ENCODE peak calls at places on chromosomes 13 and 19, in eight cellular contexts. One of them, this sample, is unnamed.

GRCh38 chr13:30752201-30752797 is 17.0 kb downstream of the ALOX5AP start:
- ATAC-seq in pancreas: peak
- ATAC-seq in left lobe of liver: no peak
- ATAC-seq in activated T-cell treated with anti-CD3 and anti-CD28 coated beads, Interleukin-2, amount 50 U/mL, for 72 hours: no peak
- ATAC-seq in mucosa of descending colon: peak
- ATAC-seq in GM23338: no peak
- ATAC-seq in Right ventricle myocardium inferior: peak
- ATAC-seq in T-cell: no peak
- ATAC-seq in this sample: no peak

GRCh38 chr19:4653793-4654436 is 14.6 kb downstream of the TNFAIP8L1 start:
- ATAC-seq in pancreas: no peak
- ATAC-seq in left lobe of liver: peak
- ATAC-seq in activated T-cell treated with anti-CD3 and anti-CD28 coated beads, Interleukin-2, amount 50 U/mL, for 72 hours: no peak
- ATAC-seq in mucosa of descending colon: no peak
- ATAC-seq in GM23338: no peak
- ATAC-seq in Right ventricle myocardium inferior: no peak
- ATAC-seq in T-cell: no peak
- ATAC-seq in this sample: no peak

GRCh38 chr19:11098861-11099260 is 9.6 kb downstream of the LDLR start:
- ATAC-seq in pancreas: no peak
- ATAC-seq in left lobe of liver: no peak
- ATAC-seq in activated T-cell treated with anti-CD3 and anti-CD28 coated beads, Interleukin-2, amount 50 U/mL, for 72 hours: no peak
- ATAC-seq in mucosa of descending colon: no peak
- ATAC-seq in GM23338: no peak
- ATAC-seq in Right ventricle myocardium inferior: no peak
- ATAC-seq in T-cell: no peak
- ATAC-seq in this sample: no peak

GRCh38 chr19:35447870-35448492 is at the start of gene FFAR2:
- ATAC-seq in pancreas: no peak
- ATAC-seq in left lobe of liver: no peak
- ATAC-seq in activated T-cell treated with anti-CD3 and anti-CD28 coated beads, Interleukin-2, amount 50 U/mL, for 72 hours: no peak
- ATAC-seq in mucosa of descending colon: no peak
- ATAC-seq in GM23338: no peak
- ATAC-seq in Right ventricle myocardium inferior: no peak
- ATAC-seq in T-cell: no peak
- ATAC-seq in this sample: no peak

GRCh38 chr13:99404005-99404755 is 97.0 kb upstream of the GPR183 start:
- ATAC-seq in pancreas: no peak
- ATAC-seq in left lobe of liver: no peak
- ATAC-seq in activated T-cell treated with anti-CD3 and anti-CD28 coated beads, Interleukin-2, amount 50 U/mL, for 72 hours: peak
- ATAC-seq in mucosa of descending colon: peak
- ATAC-seq in GM23338: peak
- ATAC-seq in Right ventricle myocardium inferior: no peak
- ATAC-seq in T-cell: no peak
- ATAC-seq in this sample: no peak

GRCh38 chr13:67736646-67737420 is 506.7 kb upstream of the PCDH9 start:
- ATAC-seq in pancreas: no peak
- ATAC-seq in left lobe of liver: peak
- ATAC-seq in activated T-cell treated with anti-CD3 and anti-CD28 coated beads, Interleukin-2, amount 50 U/mL, for 72 hours: no peak
- ATAC-seq in mucosa of descending colon: peak
- ATAC-seq in GM23338: peak
- ATAC-seq in Right ventricle myocardium inferior: no peak
- ATAC-seq in T-cell: no peak
- ATAC-seq in this sample: no peak

GRCh38 chr13:94664889-94665288 is 47.5 kb downstream of the SOX21 start:
- ATAC-seq in pancreas: no peak
- ATAC-seq in left lobe of liver: no peak
- ATAC-seq in activated T-cell treated with anti-CD3 and anti-CD28 coated beads, Interleukin-2, amount 50 U/mL, for 72 hours: no peak
- ATAC-seq in mucosa of descending colon: no peak
- ATAC-seq in GM23338: no peak
- ATAC-seq in Right ventricle myocardium inferior: no peak
- ATAC-seq in T-cell: no peak
- ATAC-seq in this sample: no peak

GRCh38 chr19:50823389-50824042 is at the start of gene KLK1:
- ATAC-seq in pancreas: peak
- ATAC-seq in left lobe of liver: no peak
- ATAC-seq in activated T-cell treated with anti-CD3 and anti-CD28 coated beads, Interleukin-2, amount 50 U/mL, for 72 hours: no peak
- ATAC-seq in mucosa of descending colon: peak
- ATAC-seq in GM23338: no peak
- ATAC-seq in Right ventricle myocardium inferior: no peak
- ATAC-seq in T-cell: no peak
- ATAC-seq in this sample: peak

GRCh38 chr13:113423225-113424170 is 29.8 kb downstream of the ADPRHL1 start:
- ATAC-seq in pancreas: no peak
- ATAC-seq in left lobe of liver: no peak
- ATAC-seq in activated T-cell treated with anti-CD3 and anti-CD28 coated beads, Interleukin-2, amount 50 U/mL, for 72 hours: no peak
- ATAC-seq in mucosa of descending colon: no peak
- ATAC-seq in GM23338: no peak
- ATAC-seq in Right ventricle myocardium inferior: no peak
- ATAC-seq in T-cell: no peak
- ATAC-seq in this sample: no peak

GRCh38 chr13:113184568-113185440 is 23.7 kb downstream of the PCID2 start:
- ATAC-seq in pancreas: no peak
- ATAC-seq in left lobe of liver: no peak
- ATAC-seq in activated T-cell treated with anti-CD3 and anti-CD28 coated beads, Interleukin-2, amount 50 U/mL, for 72 hours: no peak
- ATAC-seq in mucosa of descending colon: peak
- ATAC-seq in GM23338: no peak
- ATAC-seq in Right ventricle myocardium inferior: no peak
- ATAC-seq in T-cell: peak
- ATAC-seq in this sample: no peak

GRCh38 chr13:70353096-70353495 is 244.8 kb upstream of the KLHL1 start:
- ATAC-seq in pancreas: no peak
- ATAC-seq in left lobe of liver: peak
- ATAC-seq in activated T-cell treated with anti-CD3 and anti-CD28 coated beads, Interleukin-2, amount 50 U/mL, for 72 hours: no peak
- ATAC-seq in mucosa of descending colon: no peak
- ATAC-seq in GM23338: peak
- ATAC-seq in Right ventricle myocardium inferior: no peak
- ATAC-seq in T-cell: no peak
- ATAC-seq in this sample: no peak

GRCh38 chr19:48685583-48685982 is 10.2 kb upstream of the FUT2 start:
- ATAC-seq in pancreas: no peak
- ATAC-seq in left lobe of liver: no peak
- ATAC-seq in activated T-cell treated with anti-CD3 and anti-CD28 coated beads, Interleukin-2, amount 50 U/mL, for 72 hours: no peak
- ATAC-seq in mucosa of descending colon: peak
- ATAC-seq in GM23338: no peak
- ATAC-seq in Right ventricle myocardium inferior: no peak
- ATAC-seq in T-cell: no peak
- ATAC-seq in this sample: no peak

GRCh38 chr19:44625531-44626066 is 12.2 kb downstream of the IGSF23 start:
- ATAC-seq in pancreas: no peak
- ATAC-seq in left lobe of liver: no peak
- ATAC-seq in activated T-cell treated with anti-CD3 and anti-CD28 coated beads, Interleukin-2, amount 50 U/mL, for 72 hours: no peak
- ATAC-seq in mucosa of descending colon: no peak
- ATAC-seq in GM23338: no peak
- ATAC-seq in Right ventricle myocardium inferior: no peak
- ATAC-seq in T-cell: no peak
- ATAC-seq in this sample: no peak

This sample was measured in stimulated activated memory B cell treated with anti-CD40 and anti-IgM and Interleukin-4, amounts not matched to agents 10 μg/mL and 1 μg/mL and 100 μg/mL, for 72 hours.